ENCODE peak calls at places on chromosome 10, in four cellular contexts. E is HepG2, N is K562, Q is H1. M is an unnamed sample.

GRCh38 chr10:108582387-108582786 is 1340.9 kb downstream of the XPNPEP1 start:
- DNase-seq in N (no peak), Q (no peak), E (no peak), M (no peak)

GRCh38 chr10:49318028-49318427 is 19.1 kb downstream of the C10orf71 start:
- DNase-seq in E (no peak), Q (no peak), N (no peak), M (no peak)

GRCh38 chr10:110859206-110859946 is 12.4 kb upstream of the PDCD4 start:
- DNase-seq in Q (no peak), N (no peak), E (no peak), M (no peak)

GRCh38 chr10:5013385-5013784 is 9.7 kb upstream of the AKR1C2 start:
- DNase-seq in Q (no peak), E (no peak), N (no peak), M (no peak)

GRCh38 chr10:52232561-52233350 is 81.3 kb upstream of the DKK1 start:
- DNase-seq in E (peak), Q (no peak), N (no peak), M (peak)

GRCh38 chr10:13528138-13528874 is 508 bp downstream of the BEND7 start:
- DNase-seq in Q (no peak), E (no peak), N (peak), M (no peak)

GRCh38 chr10:129853236-129853946 is 110.7 kb downstream of the EBF3 start:
- DNase-seq in N (no peak), Q (no peak), E (peak), M (peak)

GRCh38 chr10:26310361-26310760 is 93.8 kb downstream of the GAD2 start:
- DNase-seq in Q (no peak), N (no peak), E (no peak), M (no peak)

GRCh38 chr10:35367107-35367859 is 31.0 kb downstream of the CCNY start:
- DNase-seq in E (no peak), N (no peak), Q (no peak), M (no peak)
- TF ChIP-seq JUN in E (no peak), N (no peak), Q (no peak), M (no peak)

GRCh38 chr10:112375721-112376577 is 2.0 kb downstream of the ACSL5 start:
- DNase-seq in N (no peak), E (peak), Q (no peak), M (no peak)
- TF ChIP-seq RAD21 in N (no peak), E (peak), Q (no peak), M (no peak)

GRCh38 chr10:24929056-24929544 is 23.3 kb downstream of the PRTFDC1 start:
- DNase-seq in N (no peak), E (no peak), Q (no peak), M (no peak)
- TF ChIP-seq JUN in N (no peak), E (no peak), Q (no peak), M (no peak)

GRCh38 chr10:133520193-133520738 is 6.9 kb upstream of the CYP2E1 start:
- DNase-seq in Q (no peak), E (peak), N (peak), M (peak)
- TF ChIP-seq RAD21 in Q (peak), E (peak), N (peak), M (peak)